ENCODE peak calls at places on chromosomes 7 and 10, in four cellular contexts. X is GM12878, J is SK-N-SH, U is K562. D is an unnamed sample.

GRCh38 chr10:34906021-34906965 is 91.2 kb upstream of the PARD3 start:
- DNase-seq in X (no peak), U (no peak), J (peak; percentile 30), D (peak; percentile 58)

GRCh38 chr7:141549582-141549981 is 1.6 kb upstream of the AGK start:
- DNase-seq in U (no peak), X (no peak), J (no peak), D (no peak)

GRCh38 chr7:47253650-47254080 is 328.2 kb downstream of the TNS3 start:
- DNase-seq in U (peak; percentile 38), X (no peak), J (peak; percentile 77), D (no peak)

GRCh38 chr7:143239822-143240221 is 18.0 kb downstream of the TAS2R40 start:
- DNase-seq in X (no peak), U (no peak), J (no peak), D (no peak)

GRCh38 chr7:120988591-120989299 is at the start of gene CPED1:
- DNase-seq in U (peak; percentile 82), X (no peak), J (peak; percentile 88), D (peak; percentile 67)

GRCh38 chr7:40167291-40167690 is 32.5 kb downstream of the SUGCT start:
- DNase-seq in J (no peak), U (no peak), X (no peak), D (no peak)

GRCh38 chr7:40793132-40793531 is 658.3 kb downstream of the SUGCT start:
- DNase-seq in U (no peak), J (no peak), X (no peak), D (no peak)

GRCh38 chr7:84073476-84073875 is 121.1 kb downstream of the SEMA3A start:
- DNase-seq in X (no peak), U (no peak), J (no peak), D (no peak)

GRCh38 chr10:86341361-86341811 is 25.2 kb downstream of the GRID1 start:
- DNase-seq in X (no peak), J (peak; percentile 53), U (no peak), D (no peak)

GRCh38 chr7:7830122-7830878 is 111.9 kb upstream of the RPA3 start:
- DNase-seq in X (no peak), U (no peak), J (no peak), D (no peak)

GRCh38 chr10:99536400-99537254 is 3.9 kb downstream of the NKX2-3 start:
- DNase-seq in U (no peak), X (no peak), J (peak; percentile 71), D (peak; percentile 60)

GRCh38 chr10:98062424-98062823 is 32.0 kb upstream of the CRTAC1 start:
- DNase-seq in J (no peak), U (no peak), X (no peak), D (no peak)

GRCh38 chr7:35839860-35840854 is 39.3 kb downstream of the SEPTIN7 start:
- DNase-seq in U (no peak), X (no peak), J (no peak), D (no peak)

GRCh38 chr10:84230359-84230758 is 5.0 kb upstream of the LRIT2 start:
- DNase-seq in U (no peak), X (no peak), J (no peak), D (no peak)

GRCh38 chr7:120955577-120956149 is 5.1 kb downstream of the ING3 start:
- DNase-seq in U (no peak), X (no peak), J (no peak), D (no peak)

DNA sequence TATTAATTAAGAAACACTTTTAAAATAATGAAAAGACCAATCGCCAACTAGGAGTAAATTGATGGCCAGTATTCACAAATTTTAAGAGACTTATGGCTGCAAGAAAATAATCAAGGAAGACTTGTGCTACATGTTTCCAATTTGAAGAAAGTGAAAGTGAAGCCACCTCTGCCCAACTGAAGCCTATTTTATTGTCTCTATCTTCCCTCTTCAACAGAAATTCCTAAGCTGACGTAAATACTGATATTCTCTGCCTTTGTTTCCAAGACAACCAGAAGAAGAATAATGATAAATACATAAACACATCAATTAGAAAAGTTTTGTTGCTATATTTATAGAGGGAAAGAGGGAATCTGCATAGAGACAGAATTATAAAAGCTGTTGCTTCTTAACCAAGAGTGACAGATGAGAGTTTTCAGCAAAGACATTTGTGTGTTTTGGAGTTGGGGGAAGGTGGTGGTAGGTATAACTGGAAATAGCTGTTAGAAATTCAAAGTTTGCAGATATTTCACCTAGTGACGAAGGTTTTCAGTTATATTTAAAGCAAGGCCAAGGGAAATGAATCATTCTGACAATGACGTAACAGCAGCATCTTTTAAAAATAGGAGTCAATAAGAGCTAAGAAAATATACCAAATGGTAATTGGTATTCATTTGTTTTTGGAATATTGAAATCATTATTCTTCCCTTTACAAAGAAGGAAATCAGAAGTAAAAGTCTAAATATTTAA is 576.6 kb upstream of the SORCS1 start:
- DNase-seq in X (no peak), U (no peak), J (no peak), D (no peak)
- TF ChIP-seq USF1 in X (no peak), U (no peak), J (no peak), D (no peak)

DNA sequence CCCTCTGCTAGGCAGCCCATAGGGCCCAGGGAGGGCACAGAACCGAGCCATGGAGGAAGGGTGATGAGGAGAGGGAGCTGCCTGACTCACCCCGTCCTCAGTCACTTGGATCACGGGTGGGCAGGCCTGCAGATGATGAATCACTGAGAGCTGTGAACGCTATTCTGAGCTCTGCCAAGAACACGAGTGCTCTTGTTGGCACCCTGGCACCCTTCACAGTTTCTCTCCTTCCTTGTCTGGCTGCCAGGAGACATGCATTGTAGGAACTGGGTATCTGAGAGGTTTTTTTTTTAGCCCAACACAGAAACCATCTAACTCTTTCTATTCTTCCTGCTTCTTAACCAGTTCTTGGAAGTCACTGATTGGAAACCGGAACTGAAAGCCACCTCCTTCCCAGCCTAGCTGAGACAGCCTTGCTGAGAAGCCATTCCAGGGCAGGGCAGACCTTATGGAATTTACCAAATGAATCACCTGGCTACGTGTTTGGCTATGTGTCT is 82.1 kb downstream of the SLC37A3 start:
- DNase-seq in J (no peak), X (no peak), U (no peak), D (no peak)
- TF ChIP-seq USF1 in J (no peak), X (no peak), U (no peak), D (no peak)

DNA sequence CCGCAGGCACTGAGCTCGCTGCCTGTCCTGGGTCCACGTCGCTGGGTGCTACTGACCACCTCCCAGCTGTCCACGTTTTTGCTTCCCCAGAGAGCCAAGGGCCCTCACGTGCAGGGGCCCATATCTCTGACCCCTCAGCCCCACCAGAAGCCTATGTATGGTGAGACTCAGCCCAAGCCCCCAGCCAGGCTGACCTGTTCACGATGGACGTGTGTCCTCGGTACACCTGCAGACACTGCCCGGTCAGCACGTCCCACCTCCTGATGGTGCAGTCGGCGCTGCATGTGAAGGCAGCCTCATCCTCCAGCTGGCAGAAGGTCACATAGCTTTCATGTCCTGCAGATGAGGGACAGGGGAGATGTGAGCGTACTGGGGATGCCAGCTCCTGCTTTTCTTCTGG is 9.9 kb downstream of the WDR86 start:
- DNase-seq in J (no peak), U (no peak), X (no peak), D (no peak)
- TF ChIP-seq USF1 in J (no peak), U (no peak), X (no peak), D (no peak)

GRCh38 chr7:64914557-64914956 is 11.5 kb downstream of the ZNF273 start:
- DNase-seq in U (peak; percentile 80), J (no peak), X (no peak), D (no peak)
- TF ChIP-seq USF1 in U (no peak), J (no peak), X (no peak), D (no peak)

GRCh38 chr7:30994206-30995100 is 30.7 kb downstream of the GHRHR start:
- DNase-seq in J (no peak), X (no peak), U (no peak), D (no peak)
- TF ChIP-seq USF1 in J (no peak), X (no peak), U (no peak), D (no peak)

GRCh38 chr7:44727346-44728262 is 21.0 kb upstream of the ZMIZ2 start:
- DNase-seq in X (no peak), J (no peak), U (peak; percentile 12), D (no peak)
- TF ChIP-seq USF1 in X (no peak), J (no peak), U (no peak), D (no peak)

GRCh38 chr10:69714572-69714971 is 84.5 kb downstream of the FAM241B start:
- DNase-seq in U (no peak), J (no peak), X (no peak), D (no peak)

GRCh38 chr10:69715156-69715898 is 85.3 kb downstream of the FAM241B start:
- DNase-seq in J (no peak), U (no peak), X (no peak), D (no peak)

GRCh38 chr10:69718951-69719350 is 82.8 kb upstream of the COL13A1 start:
- DNase-seq in X (no peak), J (no peak), U (no peak), D (no peak)

GRCh38 chr10:69715899-69716606 is 85.7 kb upstream of the COL13A1 start:
- DNase-seq in J (no peak), U (no peak), X (no peak), D (no peak)

DNA sequence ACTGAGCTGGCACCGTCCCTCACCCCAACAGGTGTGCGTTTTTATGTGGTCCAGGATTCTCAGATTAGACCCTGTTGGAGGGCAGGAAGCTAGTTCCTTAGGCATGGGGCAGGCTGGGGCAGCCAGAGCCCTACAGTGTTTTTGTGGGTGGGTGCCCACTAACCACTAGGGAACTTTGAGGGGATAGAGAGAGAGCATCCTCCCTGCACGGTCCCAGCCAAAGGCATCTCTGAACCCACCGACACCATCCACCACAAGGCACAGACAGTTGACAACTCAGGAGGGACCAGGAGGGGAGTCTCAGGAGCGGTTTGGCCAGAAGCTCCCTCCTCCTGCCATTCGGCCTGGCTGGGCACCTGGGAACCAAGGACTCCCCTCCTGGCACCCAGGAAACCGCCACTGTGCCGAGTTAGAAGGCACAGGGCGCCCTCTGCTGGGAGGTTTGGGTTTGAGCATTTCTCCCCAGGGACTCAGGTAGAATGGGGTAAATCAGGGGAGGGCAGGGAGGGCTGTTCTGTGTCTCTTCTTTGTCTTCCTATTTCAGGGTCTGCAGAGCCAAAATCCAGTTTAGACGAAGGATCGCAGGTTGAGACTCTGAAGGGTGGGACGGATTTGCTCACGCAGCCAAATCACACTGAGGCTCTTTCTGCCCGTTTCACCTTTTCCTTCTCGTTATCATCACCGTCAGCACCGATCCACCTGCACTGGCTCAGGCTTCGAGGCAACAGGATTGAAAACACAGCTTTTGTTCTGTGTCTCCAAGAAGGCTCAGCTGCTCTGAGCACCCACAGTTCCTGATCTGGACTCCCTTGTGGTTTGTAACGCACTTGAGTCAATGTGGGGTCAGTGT is 84.8 kb upstream of the COL13A1 start:
- DNase-seq in X (no peak), U (peak; percentile 82), J (peak; percentile 84), D (peak; percentile 84)
- TF ChIP-seq USF1 in X (no peak), U (no peak), J (no peak), D (no peak)

D was measured in WTC11.